ENCODE peak calls at places on chromosomes 3 and 15, in eight cellular contexts. L is activated naive CD4-positive, alpha-beta T cell treated with anti-CD3 and anti-CD28 coated beads, Interleukin-2, amount 50 U/mL, for 16 hours; W is NCI-H2171; N is A549; O is retina; X is AG08395; C is RKO; T is stimulated activated CD8-positive, alpha-beta memory T cell treated with anti-CD3 and anti-CD28 coated beads, Interleukin-4, amount 100 ng/mL, for 24 hours. I is an unnamed sample.

GRCh38 chr15:31025996-31026395 is 34.6 kb upstream of the MTMR10 start:
- DNase-seq in L (no peak), C (no peak), W (no peak), X (no peak), O (no peak), T (no peak), N (no peak), I (no peak)

GRCh38 chr15:90412356-90413194 is 24.5 kb downstream of the IQGAP1 start:
- DNase-seq in W (no peak), O (no peak), T (no peak), L (no peak), N (peak; percentile 47), C (no peak), X (peak; percentile 50), I (no peak)

GRCh38 chr3:24829632-24830229 is 335.1 kb upstream of the THRB start:
- DNase-seq in N (peak; percentile 8), O (peak; percentile 83), W (no peak), T (no peak), C (no peak), L (no peak), X (no peak), I (no peak)

GRCh38 chr15:62853114-62853832 is 189.3 kb upstream of the TPM1 start:
- DNase-seq in L (no peak), X (peak; percentile 30), O (no peak), N (peak; percentile 31), W (no peak), T (no peak), C (peak; percentile 7), I (no peak)

GRCh38 chr3:16897254-16897926 is 12.6 kb downstream of the PLCL2 start:
- DNase-seq in N (peak; percentile 17), W (peak; percentile 19), T (no peak), L (peak; percentile 54), O (no peak), X (peak; percentile 24), C (no peak), I (no peak)

GRCh38 chr3:156388469-156389150 is 166.3 kb downstream of the SSR3 start:
- DNase-seq in X (peak; percentile 85), N (no peak), L (no peak), O (no peak), C (peak; percentile 10), W (no peak), T (no peak), I (no peak)

GRCh38 chr3:9727041-9727595 is 4.4 kb upstream of the BRPF1 start:
- DNase-seq in L (peak; percentile 57), N (peak; percentile 75), O (peak; percentile 15), X (no peak), T (no peak), C (peak; percentile 56), W (no peak), I (peak; percentile 29)

GRCh38 chr3:65575376-65575840 is 463.3 kb downstream of the MAGI1 start:
- DNase-seq in O (no peak), W (no peak), T (no peak), N (peak; percentile 40), C (peak; percentile 52), X (peak; percentile 22), L (no peak), I (no peak)

GRCh38 chr15:38823272-38823671 is 258.7 kb upstream of the RASGRP1 start:
- DNase-seq in W (no peak), N (no peak), X (no peak), T (no peak), O (no peak), C (no peak), L (no peak), I (no peak)